ENCODE peak calls at places on chromosomes 2 and 18, in four cellular contexts. F is K562, L is HL-60, I is GM12878. O is an unnamed sample.

GRCh38 chr18:77147418-77147852 is 14.9 kb upstream of the MBP start:
- DNase-seq in F (no peak), L (peak; percentile 35), I (no peak), O (no peak)

GRCh38 chr2:176494949-176495353 is 225.7 kb downstream of the MTX2 start:
- DNase-seq in F (no peak), L (peak; percentile 70), I (no peak), O (no peak)

GRCh38 chr2:39738941-39739340 is 40.1 kb downstream of the THUMPD2 start:
- DNase-seq in F (no peak), L (no peak), I (no peak), O (no peak)

GRCh38 chr2:43605079-43605655 is 9.3 kb upstream of the THADA start:
- DNase-seq in F (peak; percentile 23), L (peak; percentile 55), I (no peak), O (no peak)

GRCh38 chr2:134718956-134719814 is at the start of gene TMEM163:
- DNase-seq in F (peak; percentile 49), L (no peak), I (no peak), O (peak; percentile 71)

GRCh38 chr2:152466925-152467676 is 132.1 kb downstream of the FMNL2 start:
- DNase-seq in F (no peak), L (peak; percentile 72), I (peak; percentile 74), O (peak; percentile 30)

GRCh38 chr2:136119717-136120675 is 2.0 kb upstream of the CXCR4 start:
- DNase-seq in F (no peak), L (no peak), I (no peak), O (no peak)

GRCh38 chr2:59025157-59025757 is 784.1 kb upstream of the FANCL start:
- DNase-seq in F (peak; percentile 34), L (peak; percentile 22), I (no peak), O (peak; percentile 7)

GRCh38 chr2:238180554-238180953 is 21.8 kb downstream of the ERFE start:
- DNase-seq in F (no peak), L (no peak), I (no peak), O (no peak)

GRCh38 chr2:213036836-213037235 is 114.6 kb downstream of the IKZF2 start:
- DNase-seq in F (no peak), L (no peak), I (no peak), O (no peak)

GRCh38 chr18:49031511-49032188 is 80.9 kb upstream of the SMAD7 start:
- DNase-seq in F (no peak), L (no peak), I (no peak), O (no peak)

DNA sequence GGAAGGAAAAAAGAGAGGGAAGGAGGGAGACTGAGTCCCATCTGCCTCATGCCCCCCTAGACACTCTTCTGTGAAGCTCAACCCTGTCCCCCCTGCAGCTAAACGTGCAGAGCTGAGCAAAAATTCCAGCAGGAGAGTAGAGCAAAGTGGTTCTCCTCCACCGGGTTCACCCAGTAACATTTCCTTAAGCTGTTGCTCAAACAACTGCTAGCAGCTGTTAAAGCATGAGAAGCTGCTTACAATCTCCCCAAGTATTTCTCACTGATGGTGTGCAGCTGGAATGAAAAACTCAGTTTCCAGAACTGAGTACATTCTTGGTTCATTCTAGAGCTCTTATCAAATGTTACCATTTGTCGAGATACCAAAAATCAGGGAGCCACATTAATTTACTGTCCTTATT is 92.4 kb downstream of the STK39 start:
- DNase-seq in F (no peak), L (no peak), I (no peak), O (no peak)
- TF ChIP-seq POLR2AphosphoS5 in F (no peak), L (no peak), I (no peak), O (no peak)

DNA sequence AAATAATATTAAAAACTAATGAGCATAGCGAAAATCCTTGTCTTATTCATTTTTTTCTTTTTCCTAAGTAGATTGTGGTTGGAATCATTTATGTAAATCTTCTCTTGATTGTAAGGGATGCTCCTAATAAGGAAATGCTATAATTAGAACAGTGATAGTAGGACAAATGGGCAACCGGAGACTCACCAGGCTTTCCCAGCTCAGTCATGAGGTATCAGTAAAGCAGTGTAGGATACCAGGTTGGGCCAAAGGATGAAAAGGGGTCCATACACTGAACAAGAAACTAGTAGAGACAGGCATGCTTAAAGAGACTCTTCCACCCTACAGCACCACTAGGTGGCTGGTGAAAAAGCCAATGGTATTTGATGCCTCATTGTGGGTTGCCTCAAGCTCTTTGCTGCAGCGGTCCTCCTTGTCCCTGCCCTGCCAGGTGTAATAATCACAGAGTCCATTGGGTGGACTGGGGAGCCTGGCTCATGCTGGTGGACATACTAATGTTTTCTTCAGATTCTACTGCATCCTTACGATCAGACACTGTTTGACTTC is 71.4 kb upstream of the FAM98A start:
- DNase-seq in F (no peak), L (no peak), I (no peak), O (no peak)
- TF ChIP-seq SPI1 in F (no peak), L (no peak), I (no peak), O (no peak)

DNA sequence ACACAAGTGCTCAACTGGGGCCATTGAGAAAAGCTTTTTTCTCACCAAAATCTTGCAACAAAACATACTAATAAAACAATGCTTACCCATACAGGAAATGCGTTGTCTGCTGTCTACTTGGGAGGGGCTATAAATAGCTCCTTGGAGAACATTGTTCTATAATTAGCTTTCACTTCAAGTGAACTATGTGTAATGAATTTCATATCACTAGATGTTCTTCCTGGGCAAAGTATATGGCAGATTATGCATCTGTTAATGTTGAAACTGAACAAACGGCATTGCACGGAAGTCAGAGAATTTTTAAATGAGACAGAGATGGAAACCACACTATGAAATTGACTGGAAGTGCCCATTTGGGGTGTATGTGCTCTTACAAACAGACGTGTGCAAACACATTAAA is 6.4 kb upstream of the NPAS2 start:
- DNase-seq in F (no peak), L (no peak), I (no peak), O (no peak)
- TF ChIP-seq POLR2AphosphoS5 in F (no peak), L (no peak), I (no peak), O (no peak)

GRCh38 chr2:226426292-226426736 is 373.3 kb downstream of the IRS1 start:
- DNase-seq in F (no peak), L (no peak), I (no peak), O (no peak)
- TF ChIP-seq SPI1 in F (no peak), L (no peak), I (no peak), O (no peak)

GRCh38 chr2:54599914-54600313 is 123.5 kb upstream of the EML6 start:
- DNase-seq in F (peak; percentile 77), L (no peak), I (no peak), O (no peak)
- TF ChIP-seq POLR2AphosphoS5 in F (peak; percentile 83), L (no peak), I (no peak), O (no peak)

DNA sequence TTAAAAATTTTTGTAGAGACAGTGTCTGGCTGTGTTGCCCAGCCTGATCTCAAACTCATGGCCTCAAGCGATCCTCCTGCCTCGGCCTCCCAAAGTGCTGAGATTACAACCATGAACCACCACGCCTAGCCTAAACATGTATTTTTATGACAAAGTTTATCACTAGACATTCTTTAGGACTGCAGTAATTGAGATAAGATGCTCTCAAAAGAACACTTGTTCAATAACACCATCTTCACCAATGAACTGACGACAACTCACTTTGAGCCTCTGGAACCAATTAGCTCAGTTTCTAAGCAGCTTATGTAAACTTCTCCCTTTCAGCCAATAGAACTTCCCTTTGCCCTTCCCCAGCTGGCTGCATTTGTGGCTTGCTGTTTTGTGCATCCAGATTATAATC is 15.3 kb upstream of the PPP4R1 start:
- DNase-seq in F (no peak), L (no peak), I (no peak), O (no peak)
- TF ChIP-seq SPI1 in F (no peak), L (no peak), I (no peak), O (no peak)

GRCh38 chr2:235534608-235535422 is 41.0 kb downstream of the AGAP1 start:
- DNase-seq in F (no peak), L (no peak), I (no peak), O (no peak)
- TF ChIP-seq POLR2AphosphoS5 in F (no peak), L (no peak), I (no peak), O (no peak)

GRCh38 chr2:197873293-197873701 is 68.9 kb downstream of the PLCL1 start:
- DNase-seq in F (no peak), L (no peak), I (no peak), O (no peak)
- TF ChIP-seq SPI1 in F (no peak), L (no peak), I (no peak), O (no peak)

GRCh38 chr2:28361991-28362710 is 30.5 kb upstream of the FOSL2 start:
- DNase-seq in F (no peak), L (no peak), I (no peak), O (no peak)
- TF ChIP-seq POLR2AphosphoS5 in F (no peak), L (no peak), I (no peak), O (no peak)

O was measured in GM12891.